ENCODE peak calls at places on chromosomes 12 and 14, in six cellular contexts. One of them, this sample, is unnamed. For H3K4me1, the result is how much of the 10 kb centered on the place peaks cover.

GRCh38 chr12:94714378-94714777 is 64.0 kb upstream of the TMCC3 start:
- DNase-seq in ovary: no peak
- DNase-seq in A549: no peak
- DNase-seq in K562: no peak
- DNase-seq in transverse colon: no peak
- DNase-seq in HepG2: no peak
- DNase-seq in this sample: no peak

GRCh38 chr12:127941332-127941731 is 325.6 kb upstream of the TMEM132C start:
- DNase-seq in ovary: no peak
- DNase-seq in A549: no peak
- DNase-seq in K562: no peak
- DNase-seq in transverse colon: no peak
- DNase-seq in HepG2: no peak
- DNase-seq in this sample: no peak

GRCh38 chr12:104649913-104650312 is 193.2 kb downstream of the CHST11 start:
- DNase-seq in ovary: no peak
- DNase-seq in A549: no peak
- DNase-seq in K562: no peak
- DNase-seq in transverse colon: no peak
- DNase-seq in HepG2: no peak
- DNase-seq in this sample: no peak

GRCh38 chr12:127640181-127640886 is 626.6 kb upstream of the TMEM132C start:
- DNase-seq in ovary: no peak
- DNase-seq in A549: no peak
- DNase-seq in K562: no peak
- DNase-seq in transverse colon: no peak
- DNase-seq in HepG2: no peak
- DNase-seq in this sample: no peak

GRCh38 chr12:58067610-58068387 is 126.4 kb downstream of the ATP23 start:
- DNase-seq in ovary: no peak
- DNase-seq in A549: peak
- DNase-seq in K562: no peak
- DNase-seq in transverse colon: no peak
- DNase-seq in HepG2: no peak
- DNase-seq in this sample: no peak

GRCh38 chr12:6946033-6946919 is 2.5 kb downstream of the C12orf57 start:
- DNase-seq in ovary: peak
- DNase-seq in A549: peak
- DNase-seq in K562: peak
- DNase-seq in transverse colon: peak
- DNase-seq in HepG2: peak
- DNase-seq in this sample: no peak

GRCh38 chr12:80702889-80703605 is 4.4 kb upstream of the MYF6 start:
- DNase-seq in ovary: no peak
- DNase-seq in A549: no peak
- DNase-seq in K562: no peak
- DNase-seq in transverse colon: no peak
- DNase-seq in HepG2: peak
- DNase-seq in this sample: no peak

GRCh38 chr12:59973515-59973914 is 377.7 kb downstream of the SLC16A7 start:
- DNase-seq in ovary: no peak
- DNase-seq in A549: no peak
- DNase-seq in K562: no peak
- DNase-seq in transverse colon: no peak
- DNase-seq in HepG2: no peak
- DNase-seq in this sample: no peak

GRCh38 chr12:128091931-128092330 is 175.0 kb upstream of the TMEM132C start:
- DNase-seq in ovary: no peak
- DNase-seq in A549: no peak
- DNase-seq in K562: no peak
- DNase-seq in transverse colon: no peak
- DNase-seq in HepG2: no peak
- DNase-seq in this sample: no peak

GRCh38 chr12:106919910-106920544 is 35.7 kb upstream of the TMEM263 start:
- DNase-seq in ovary: no peak
- DNase-seq in A549: peak
- DNase-seq in K562: peak
- DNase-seq in transverse colon: no peak
- DNase-seq in HepG2: peak
- DNase-seq in this sample: no peak

GRCh38 chr12:113978080-113978479 is 12.0 kb upstream of the RBM19 start:
- DNase-seq in ovary: no peak
- DNase-seq in A549: no peak
- DNase-seq in K562: no peak
- DNase-seq in transverse colon: no peak
- DNase-seq in HepG2: no peak
- DNase-seq in this sample: no peak

GRCh38 chr12:102862486-102862885 is 54.6 kb downstream of the PAH start:
- DNase-seq in ovary: no peak
- DNase-seq in A549: no peak
- DNase-seq in K562: no peak
- DNase-seq in transverse colon: no peak
- DNase-seq in HepG2: no peak
- DNase-seq in this sample: no peak

GRCh38 chr12:17371491-17372290 is 718.3 kb downstream of the RERGL start:
- DNase-seq in ovary: no peak
- DNase-seq in A549: no peak
- DNase-seq in K562: no peak
- DNase-seq in transverse colon: no peak
- DNase-seq in HepG2: no peak
- DNase-seq in this sample: no peak

GRCh38 chr14:103724116-103724515 is 8.5 kb downstream of the ZFYVE21 start:
- DNase-seq in ovary: peak
- DNase-seq in A549: no peak
- DNase-seq in K562: peak
- DNase-seq in transverse colon: peak
- DNase-seq in HepG2: no peak
- DNase-seq in this sample: no peak

GRCh38 chr12:52243774-52244614 is 11.0 kb downstream of the KRT7 start:
- DNase-seq in ovary: peak
- DNase-seq in A549: peak
- DNase-seq in K562: no peak
- DNase-seq in transverse colon: peak
- DNase-seq in HepG2: peak
- DNase-seq in this sample: peak

GRCh38 chr14:35368139-35368460 is 36.4 kb downstream of the NFKBIA start:
- DNase-seq in ovary: no peak
- DNase-seq in A549: no peak
- DNase-seq in K562: peak
- DNase-seq in transverse colon: no peak
- DNase-seq in HepG2: no peak
- DNase-seq in this sample: no peak

GRCh38 chr12:110246690-110247339 is 34.2 kb upstream of the ATP2A2 start:
- DNase-seq in ovary: no peak
- DNase-seq in A549: no peak
- DNase-seq in K562: no peak
- DNase-seq in transverse colon: no peak
- DNase-seq in HepG2: no peak
- DNase-seq in this sample: no peak

GRCh38 chr12:32399045-32399372 is 349 bp upstream of the FGD4 start:
- DNase-seq in ovary: no peak
- DNase-seq in A549: no peak
- DNase-seq in K562: peak
- DNase-seq in transverse colon: peak
- DNase-seq in HepG2: no peak
- DNase-seq in this sample: no peak

DNA sequence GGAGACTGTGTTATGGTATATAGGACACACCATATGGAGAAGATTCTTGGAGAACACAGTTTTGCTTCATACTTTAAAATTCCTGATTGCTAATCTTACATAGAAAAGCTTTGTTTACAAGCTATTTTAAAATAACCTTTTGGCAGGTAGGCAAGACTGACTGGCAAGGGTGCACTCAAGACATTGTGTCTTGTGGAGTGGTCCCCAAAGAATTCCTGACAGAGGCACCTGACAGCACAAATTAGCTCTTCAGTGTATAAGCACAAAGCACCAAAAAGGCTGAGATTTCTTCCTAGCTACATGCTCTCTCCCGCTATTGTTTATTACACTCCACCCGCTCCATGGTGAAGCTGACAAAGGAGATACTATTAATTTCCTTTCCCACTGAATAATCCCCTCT is 139.3 kb downstream of the MON2 start:
- DNase-seq in ovary: no peak
- DNase-seq in A549: no peak
- DNase-seq in K562: no peak
- DNase-seq in transverse colon: no peak
- DNase-seq in HepG2: no peak
- DNase-seq in this sample: no peak
- TF ChIP-seq EP300 in ovary: no peak
- TF ChIP-seq EP300 in A549: no peak
- TF ChIP-seq EP300 in K562: no peak
- TF ChIP-seq EP300 in transverse colon: no peak
- TF ChIP-seq EP300 in HepG2: no peak
- TF ChIP-seq EP300 in this sample: no peak

DNA sequence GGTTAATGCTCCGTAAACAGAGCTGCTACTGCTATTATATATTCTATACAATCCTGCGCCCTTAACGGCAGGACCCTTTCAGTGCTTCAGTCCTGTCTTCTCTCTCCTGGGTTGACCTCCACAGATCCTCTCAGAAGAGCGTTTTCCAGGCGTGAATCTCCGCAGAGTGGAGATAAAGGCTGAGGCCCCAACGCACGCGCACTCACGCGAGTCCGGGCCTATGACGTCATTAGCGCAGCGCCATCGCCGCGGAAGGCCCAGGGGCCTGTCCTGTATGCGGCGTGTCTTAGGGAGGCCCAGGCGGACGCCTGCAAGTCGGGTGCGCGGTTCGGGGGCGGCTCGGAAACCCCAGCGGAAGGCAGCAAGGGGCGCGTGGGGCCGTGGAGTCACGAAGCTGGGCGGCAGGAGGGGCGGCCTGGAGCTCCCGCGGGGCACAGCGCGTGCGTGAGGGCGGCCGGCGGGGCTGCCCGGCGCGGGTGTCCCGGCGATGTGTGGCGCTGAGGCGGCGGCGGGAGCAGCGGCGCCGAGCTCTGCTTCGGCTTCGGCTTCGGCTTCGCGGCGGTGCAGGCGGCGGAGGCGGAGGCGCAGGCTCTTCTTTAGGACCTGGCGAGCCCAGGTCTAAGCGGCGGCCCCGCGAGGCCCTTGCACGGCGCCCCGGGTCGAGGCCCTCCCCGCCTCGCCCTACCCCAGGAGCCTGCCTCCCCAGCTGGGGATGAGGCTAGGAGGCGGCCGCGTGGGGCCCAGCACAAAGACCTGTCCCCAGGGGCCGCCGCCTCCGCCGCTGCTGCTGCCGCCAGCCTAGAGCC is at the start of gene MAPKAPK5:
- DNase-seq in ovary: peak
- DNase-seq in A549: peak
- DNase-seq in K562: peak
- DNase-seq in transverse colon: peak
- DNase-seq in HepG2: peak
- DNase-seq in this sample: peak
- TF ChIP-seq POLR2A in ovary: peak
- TF ChIP-seq POLR2A in A549: peak
- TF ChIP-seq POLR2A in K562: peak
- TF ChIP-seq POLR2A in transverse colon: peak
- TF ChIP-seq POLR2A in HepG2: peak
- TF ChIP-seq POLR2A in this sample: peak

DNA sequence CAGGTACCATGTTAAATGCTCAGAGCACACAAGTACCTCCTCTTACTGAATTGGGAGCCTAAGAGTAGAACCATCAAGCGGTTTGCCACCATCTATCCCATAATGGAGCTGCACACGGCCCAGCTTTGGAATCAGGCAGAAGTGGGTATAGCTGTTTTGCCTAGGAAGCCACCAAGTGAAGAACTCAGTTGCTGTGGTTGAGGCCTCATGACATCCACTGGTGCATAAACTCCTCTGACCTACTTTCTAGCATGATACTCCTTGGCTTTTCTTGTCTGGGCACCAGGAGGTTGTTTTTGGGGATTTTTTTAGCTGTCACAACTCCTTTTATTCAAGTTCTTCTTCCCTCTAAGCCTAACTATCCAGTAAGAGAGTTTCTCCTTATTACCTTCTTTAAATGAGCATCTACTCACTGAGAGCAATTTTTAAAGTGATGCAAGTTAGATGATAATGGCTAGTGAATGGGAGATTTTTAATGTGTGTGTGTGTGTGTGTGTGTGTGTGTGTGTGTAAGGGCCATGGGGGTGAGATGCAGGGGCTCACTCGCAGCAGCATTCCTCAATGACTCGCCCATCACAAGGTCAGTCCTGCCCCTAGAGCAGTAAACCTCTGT is 20.9 kb upstream of the KRAS start:
- DNase-seq in ovary: no peak
- DNase-seq in A549: no peak
- DNase-seq in K562: no peak
- DNase-seq in transverse colon: no peak
- DNase-seq in HepG2: no peak
- DNase-seq in this sample: no peak
- H3K4me1 ChIP-seq in ovary: under half
- H3K4me1 ChIP-seq in A549: under half
- H3K4me1 ChIP-seq in K562: under half
- H3K4me1 ChIP-seq in transverse colon: under half
- H3K4me1 ChIP-seq in HepG2: under half
- H3K4me1 ChIP-seq in this sample: under half

DNA sequence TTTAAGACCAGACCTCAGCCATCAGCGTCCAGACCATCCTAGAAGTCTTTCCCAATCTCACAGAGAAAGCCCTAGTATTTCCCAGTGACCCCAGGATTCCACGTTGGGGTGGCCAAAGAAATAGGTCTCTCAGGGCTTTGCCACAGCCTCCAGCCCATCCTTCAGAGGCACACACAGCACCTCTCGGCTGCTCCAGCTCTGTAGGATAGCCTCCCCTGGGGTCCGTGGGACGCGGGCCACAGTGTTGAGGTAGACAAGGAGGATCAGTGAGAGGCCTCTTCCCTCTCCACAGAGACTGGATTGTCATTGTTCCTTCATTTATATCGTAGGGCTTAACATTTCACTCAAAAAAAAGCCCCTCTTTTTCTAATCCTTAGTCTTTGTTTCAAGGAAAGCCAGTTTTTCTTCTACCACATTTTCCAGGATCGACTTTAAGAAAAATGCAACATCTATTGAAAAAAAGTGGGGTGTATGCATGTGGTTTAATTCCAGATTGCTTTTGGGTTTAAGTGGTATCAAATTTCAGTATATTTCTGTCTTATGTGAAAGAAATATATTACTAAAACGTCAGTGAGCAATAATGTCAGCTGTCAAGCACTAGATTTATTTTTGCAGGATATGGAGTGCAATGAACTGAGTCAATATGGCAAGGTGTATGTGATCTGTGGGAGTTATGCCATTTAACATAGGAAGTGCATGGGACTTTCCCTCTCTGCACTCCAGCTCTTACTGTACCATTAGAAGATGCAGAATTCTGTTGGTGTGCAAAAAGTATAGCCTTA is 187.5 kb downstream of the MSRB3 start:
- DNase-seq in ovary: no peak
- DNase-seq in A549: no peak
- DNase-seq in K562: no peak
- DNase-seq in transverse colon: no peak
- DNase-seq in HepG2: no peak
- DNase-seq in this sample: no peak
- TF ChIP-seq EP300 in ovary: no peak
- TF ChIP-seq EP300 in A549: no peak
- TF ChIP-seq EP300 in K562: no peak
- TF ChIP-seq EP300 in transverse colon: no peak
- TF ChIP-seq EP300 in HepG2: no peak
- TF ChIP-seq EP300 in this sample: no peak

GRCh38 chr14:45621731-45622130 is 368.7 kb upstream of the MIS18BP1 start:
- DNase-seq in ovary: no peak
- DNase-seq in A549: no peak
- DNase-seq in K562: no peak
- DNase-seq in transverse colon: no peak
- DNase-seq in HepG2: no peak
- DNase-seq in this sample: no peak
- TF ChIP-seq POLR2A in ovary: no peak
- TF ChIP-seq POLR2A in A549: no peak
- TF ChIP-seq POLR2A in K562: no peak
- TF ChIP-seq POLR2A in transverse colon: no peak
- TF ChIP-seq POLR2A in HepG2: no peak
- TF ChIP-seq POLR2A in this sample: no peak